ENCODE peak calls at places on chromosomes 13 and 19, in nine cellular contexts. One of them, this sample, is unnamed.

GRCh38 chr19:10927691-10928562 is 512 bp downstream of the YIPF2 start:
- DNase-seq in SW480: no peak
- DNase-seq in HT1080: no peak
- DNase-seq in T-cell: no peak
- DNase-seq in GM04504: no peak
- DNase-seq in endodermal cell: no peak
- DNase-seq in NCI-H460: no peak
- DNase-seq in activated CD8-positive, alpha-beta T cell treated with anti-CD3 and anti-CD28 coated beads, Interleukin-2, amount 10 ng/mL, durations not matched to agents 7 days and 5 days: peak
- DNase-seq in left cardiac atrium: no peak
- DNase-seq in this sample: no peak

GRCh38 chr19:20256606-20257005 is 89.6 kb downstream of the ZNF486 start:
- DNase-seq in SW480: no peak
- DNase-seq in HT1080: no peak
- DNase-seq in T-cell: no peak
- DNase-seq in GM04504: no peak
- DNase-seq in endodermal cell: no peak
- DNase-seq in NCI-H460: no peak
- DNase-seq in activated CD8-positive, alpha-beta T cell treated with anti-CD3 and anti-CD28 coated beads, Interleukin-2, amount 10 ng/mL, durations not matched to agents 7 days and 5 days: no peak
- DNase-seq in left cardiac atrium: no peak
- DNase-seq in this sample: no peak

GRCh38 chr19:40355975-40356680 is 7.6 kb downstream of the PLD3 start:
- DNase-seq in SW480: no peak
- DNase-seq in HT1080: no peak
- DNase-seq in T-cell: no peak
- DNase-seq in GM04504: no peak
- DNase-seq in endodermal cell: no peak
- DNase-seq in NCI-H460: no peak
- DNase-seq in activated CD8-positive, alpha-beta T cell treated with anti-CD3 and anti-CD28 coated beads, Interleukin-2, amount 10 ng/mL, durations not matched to agents 7 days and 5 days: no peak
- DNase-seq in left cardiac atrium: no peak
- DNase-seq in this sample: no peak

GRCh38 chr13:110946171-110946570 is 31.3 kb upstream of the ANKRD10 start:
- DNase-seq in SW480: no peak
- DNase-seq in HT1080: no peak
- DNase-seq in T-cell: no peak
- DNase-seq in GM04504: no peak
- DNase-seq in endodermal cell: no peak
- DNase-seq in NCI-H460: no peak
- DNase-seq in activated CD8-positive, alpha-beta T cell treated with anti-CD3 and anti-CD28 coated beads, Interleukin-2, amount 10 ng/mL, durations not matched to agents 7 days and 5 days: no peak
- DNase-seq in left cardiac atrium: no peak
- DNase-seq in this sample: no peak

GRCh38 chr13:98327326-98328314 is 150.6 kb upstream of the RNF113B start:
- DNase-seq in SW480: no peak
- DNase-seq in HT1080: no peak
- DNase-seq in T-cell: no peak
- DNase-seq in GM04504: peak
- DNase-seq in endodermal cell: peak
- DNase-seq in NCI-H460: no peak
- DNase-seq in activated CD8-positive, alpha-beta T cell treated with anti-CD3 and anti-CD28 coated beads, Interleukin-2, amount 10 ng/mL, durations not matched to agents 7 days and 5 days: no peak
- DNase-seq in left cardiac atrium: no peak
- DNase-seq in this sample: no peak

GRCh38 chr13:105167385-105167784 is 1368.1 kb downstream of the EFNB2 start:
- DNase-seq in SW480: no peak
- DNase-seq in HT1080: no peak
- DNase-seq in T-cell: no peak
- DNase-seq in GM04504: no peak
- DNase-seq in endodermal cell: no peak
- DNase-seq in NCI-H460: no peak
- DNase-seq in activated CD8-positive, alpha-beta T cell treated with anti-CD3 and anti-CD28 coated beads, Interleukin-2, amount 10 ng/mL, durations not matched to agents 7 days and 5 days: no peak
- DNase-seq in left cardiac atrium: no peak
- DNase-seq in this sample: no peak

GRCh38 chr19:57075801-57076492 is 43.8 kb upstream of the USP29 start:
- DNase-seq in SW480: no peak
- DNase-seq in HT1080: no peak
- DNase-seq in T-cell: no peak
- DNase-seq in GM04504: no peak
- DNase-seq in endodermal cell: no peak
- DNase-seq in NCI-H460: no peak
- DNase-seq in activated CD8-positive, alpha-beta T cell treated with anti-CD3 and anti-CD28 coated beads, Interleukin-2, amount 10 ng/mL, durations not matched to agents 7 days and 5 days: no peak
- DNase-seq in left cardiac atrium: no peak
- DNase-seq in this sample: no peak

GRCh38 chr19:50007170-50007569 is 18.0 kb downstream of the VRK3 start:
- DNase-seq in SW480: no peak
- DNase-seq in HT1080: no peak
- DNase-seq in T-cell: no peak
- DNase-seq in GM04504: no peak
- DNase-seq in endodermal cell: no peak
- DNase-seq in NCI-H460: no peak
- DNase-seq in activated CD8-positive, alpha-beta T cell treated with anti-CD3 and anti-CD28 coated beads, Interleukin-2, amount 10 ng/mL, durations not matched to agents 7 days and 5 days: no peak
- DNase-seq in left cardiac atrium: no peak
- DNase-seq in this sample: no peak

GRCh38 chr13:28117689-28118377 is 17.5 kb upstream of the FLT3 start:
- DNase-seq in SW480: no peak
- DNase-seq in HT1080: no peak
- DNase-seq in T-cell: no peak
- DNase-seq in GM04504: no peak
- DNase-seq in endodermal cell: peak
- DNase-seq in NCI-H460: no peak
- DNase-seq in activated CD8-positive, alpha-beta T cell treated with anti-CD3 and anti-CD28 coated beads, Interleukin-2, amount 10 ng/mL, durations not matched to agents 7 days and 5 days: no peak
- DNase-seq in left cardiac atrium: peak
- DNase-seq in this sample: no peak

GRCh38 chr13:69882451-69882850 is 225.2 kb upstream of the ATXN8OS start:
- DNase-seq in SW480: no peak
- DNase-seq in HT1080: no peak
- DNase-seq in T-cell: no peak
- DNase-seq in GM04504: no peak
- DNase-seq in endodermal cell: no peak
- DNase-seq in NCI-H460: no peak
- DNase-seq in activated CD8-positive, alpha-beta T cell treated with anti-CD3 and anti-CD28 coated beads, Interleukin-2, amount 10 ng/mL, durations not matched to agents 7 days and 5 days: no peak
- DNase-seq in left cardiac atrium: no peak
- DNase-seq in this sample: no peak

GRCh38 chr13:28401303-28402056 is 93.4 kb downstream of the FLT1 start:
- DNase-seq in SW480: no peak
- DNase-seq in HT1080: peak
- DNase-seq in T-cell: no peak
- DNase-seq in GM04504: peak
- DNase-seq in endodermal cell: no peak
- DNase-seq in NCI-H460: no peak
- DNase-seq in activated CD8-positive, alpha-beta T cell treated with anti-CD3 and anti-CD28 coated beads, Interleukin-2, amount 10 ng/mL, durations not matched to agents 7 days and 5 days: no peak
- DNase-seq in left cardiac atrium: no peak
- DNase-seq in this sample: no peak

GRCh38 chr19:39212377-39212742 is 8.3 kb upstream of the SYCN start:
- DNase-seq in SW480: no peak
- DNase-seq in HT1080: peak
- DNase-seq in T-cell: peak
- DNase-seq in GM04504: no peak
- DNase-seq in endodermal cell: peak
- DNase-seq in NCI-H460: peak
- DNase-seq in activated CD8-positive, alpha-beta T cell treated with anti-CD3 and anti-CD28 coated beads, Interleukin-2, amount 10 ng/mL, durations not matched to agents 7 days and 5 days: peak
- DNase-seq in left cardiac atrium: no peak
- DNase-seq in this sample: peak

GRCh38 chr13:31038834-31039552 is 106.5 kb downstream of the TEX26 start:
- DNase-seq in SW480: peak
- DNase-seq in HT1080: peak
- DNase-seq in T-cell: no peak
- DNase-seq in GM04504: no peak
- DNase-seq in endodermal cell: no peak
- DNase-seq in NCI-H460: no peak
- DNase-seq in activated CD8-positive, alpha-beta T cell treated with anti-CD3 and anti-CD28 coated beads, Interleukin-2, amount 10 ng/mL, durations not matched to agents 7 days and 5 days: peak
- DNase-seq in left cardiac atrium: no peak
- DNase-seq in this sample: no peak

GRCh38 chr13:50124536-50125305 is 109.5 kb downstream of the KCNRG start:
- DNase-seq in SW480: peak
- DNase-seq in HT1080: peak
- DNase-seq in T-cell: no peak
- DNase-seq in GM04504: peak
- DNase-seq in endodermal cell: peak
- DNase-seq in NCI-H460: peak
- DNase-seq in activated CD8-positive, alpha-beta T cell treated with anti-CD3 and anti-CD28 coated beads, Interleukin-2, amount 10 ng/mL, durations not matched to agents 7 days and 5 days: peak
- DNase-seq in left cardiac atrium: peak
- DNase-seq in this sample: peak

GRCh38 chr13:95226932-95227718 is 74.1 kb downstream of the ABCC4 start:
- DNase-seq in SW480: no peak
- DNase-seq in HT1080: no peak
- DNase-seq in T-cell: no peak
- DNase-seq in GM04504: no peak
- DNase-seq in endodermal cell: no peak
- DNase-seq in NCI-H460: no peak
- DNase-seq in activated CD8-positive, alpha-beta T cell treated with anti-CD3 and anti-CD28 coated beads, Interleukin-2, amount 10 ng/mL, durations not matched to agents 7 days and 5 days: no peak
- DNase-seq in left cardiac atrium: no peak
- DNase-seq in this sample: no peak

GRCh38 chr19:55640577-55641375 is at the start of gene ZNF580:
- DNase-seq in SW480: peak
- DNase-seq in HT1080: peak
- DNase-seq in T-cell: peak
- DNase-seq in GM04504: no peak
- DNase-seq in endodermal cell: peak
- DNase-seq in NCI-H460: peak
- DNase-seq in activated CD8-positive, alpha-beta T cell treated with anti-CD3 and anti-CD28 coated beads, Interleukin-2, amount 10 ng/mL, durations not matched to agents 7 days and 5 days: peak
- DNase-seq in left cardiac atrium: peak
- DNase-seq in this sample: peak

GRCh38 chr13:76720827-76721226 is 165.4 kb downstream of the KCTD12 start:
- DNase-seq in SW480: no peak
- DNase-seq in HT1080: no peak
- DNase-seq in T-cell: no peak
- DNase-seq in GM04504: no peak
- DNase-seq in endodermal cell: no peak
- DNase-seq in NCI-H460: no peak
- DNase-seq in activated CD8-positive, alpha-beta T cell treated with anti-CD3 and anti-CD28 coated beads, Interleukin-2, amount 10 ng/mL, durations not matched to agents 7 days and 5 days: no peak
- DNase-seq in left cardiac atrium: no peak
- DNase-seq in this sample: no peak

GRCh38 chr13:112885782-112886268 is 83.2 kb upstream of the MCF2L start:
- DNase-seq in SW480: peak
- DNase-seq in HT1080: peak
- DNase-seq in T-cell: no peak
- DNase-seq in GM04504: peak
- DNase-seq in endodermal cell: peak
- DNase-seq in NCI-H460: no peak
- DNase-seq in activated CD8-positive, alpha-beta T cell treated with anti-CD3 and anti-CD28 coated beads, Interleukin-2, amount 10 ng/mL, durations not matched to agents 7 days and 5 days: no peak
- DNase-seq in left cardiac atrium: peak
- DNase-seq in this sample: peak

GRCh38 chr19:6811906-6812305 is 39.4 kb downstream of the VAV1 start:
- DNase-seq in SW480: peak
- DNase-seq in HT1080: peak
- DNase-seq in T-cell: no peak
- DNase-seq in GM04504: peak
- DNase-seq in endodermal cell: peak
- DNase-seq in NCI-H460: peak
- DNase-seq in activated CD8-positive, alpha-beta T cell treated with anti-CD3 and anti-CD28 coated beads, Interleukin-2, amount 10 ng/mL, durations not matched to agents 7 days and 5 days: no peak
- DNase-seq in left cardiac atrium: no peak
- DNase-seq in this sample: no peak

GRCh38 chr13:19888799-19889198 is 25.4 kb upstream of the ZMYM5 start:
- DNase-seq in SW480: peak
- DNase-seq in HT1080: peak
- DNase-seq in T-cell: no peak
- DNase-seq in GM04504: no peak
- DNase-seq in endodermal cell: no peak
- DNase-seq in NCI-H460: no peak
- DNase-seq in activated CD8-positive, alpha-beta T cell treated with anti-CD3 and anti-CD28 coated beads, Interleukin-2, amount 10 ng/mL, durations not matched to agents 7 days and 5 days: no peak
- DNase-seq in left cardiac atrium: no peak
- DNase-seq in this sample: no peak

GRCh38 chr13:105272660-105273631 is 1262.5 kb downstream of the EFNB2 start:
- DNase-seq in SW480: no peak
- DNase-seq in HT1080: no peak
- DNase-seq in T-cell: no peak
- DNase-seq in GM04504: no peak
- DNase-seq in endodermal cell: no peak
- DNase-seq in NCI-H460: no peak
- DNase-seq in activated CD8-positive, alpha-beta T cell treated with anti-CD3 and anti-CD28 coated beads, Interleukin-2, amount 10 ng/mL, durations not matched to agents 7 days and 5 days: no peak
- DNase-seq in left cardiac atrium: no peak
- DNase-seq in this sample: no peak

GRCh38 chr19:10295305-10295846 is 5.6 kb downstream of the ICAM5 start:
- DNase-seq in SW480: no peak
- DNase-seq in HT1080: no peak
- DNase-seq in T-cell: peak
- DNase-seq in GM04504: no peak
- DNase-seq in endodermal cell: peak
- DNase-seq in NCI-H460: no peak
- DNase-seq in activated CD8-positive, alpha-beta T cell treated with anti-CD3 and anti-CD28 coated beads, Interleukin-2, amount 10 ng/mL, durations not matched to agents 7 days and 5 days: peak
- DNase-seq in left cardiac atrium: no peak
- DNase-seq in this sample: peak

GRCh38 chr19:49916839-49917733 is 11.9 kb upstream of the ATF5 start:
- DNase-seq in SW480: no peak
- DNase-seq in HT1080: no peak
- DNase-seq in T-cell: no peak
- DNase-seq in GM04504: no peak
- DNase-seq in endodermal cell: peak
- DNase-seq in NCI-H460: no peak
- DNase-seq in activated CD8-positive, alpha-beta T cell treated with anti-CD3 and anti-CD28 coated beads, Interleukin-2, amount 10 ng/mL, durations not matched to agents 7 days and 5 days: no peak
- DNase-seq in left cardiac atrium: no peak
- DNase-seq in this sample: no peak

GRCh38 chr13:29849731-29850212 is 645 bp downstream of the UBL3 start:
- DNase-seq in SW480: peak
- DNase-seq in HT1080: peak
- DNase-seq in T-cell: peak
- DNase-seq in GM04504: no peak
- DNase-seq in endodermal cell: peak
- DNase-seq in NCI-H460: peak
- DNase-seq in activated CD8-positive, alpha-beta T cell treated with anti-CD3 and anti-CD28 coated beads, Interleukin-2, amount 10 ng/mL, durations not matched to agents 7 days and 5 days: peak
- DNase-seq in left cardiac atrium: peak
- DNase-seq in this sample: peak

GRCh38 chr13:42924290-42924803 is 67.7 kb downstream of the EPSTI1 start:
- DNase-seq in SW480: no peak
- DNase-seq in HT1080: no peak
- DNase-seq in T-cell: no peak
- DNase-seq in GM04504: no peak
- DNase-seq in endodermal cell: no peak
- DNase-seq in NCI-H460: no peak
- DNase-seq in activated CD8-positive, alpha-beta T cell treated with anti-CD3 and anti-CD28 coated beads, Interleukin-2, amount 10 ng/mL, durations not matched to agents 7 days and 5 days: no peak
- DNase-seq in left cardiac atrium: no peak
- DNase-seq in this sample: no peak

GRCh38 chr19:19026299-19026971 is 6.9 kb downstream of the SUGP2 start:
- DNase-seq in SW480: no peak
- DNase-seq in HT1080: no peak
- DNase-seq in T-cell: no peak
- DNase-seq in GM04504: no peak
- DNase-seq in endodermal cell: peak
- DNase-seq in NCI-H460: no peak
- DNase-seq in activated CD8-positive, alpha-beta T cell treated with anti-CD3 and anti-CD28 coated beads, Interleukin-2, amount 10 ng/mL, durations not matched to agents 7 days and 5 days: no peak
- DNase-seq in left cardiac atrium: no peak
- DNase-seq in this sample: no peak

GRCh38 chr13:110445183-110445582 is 116.3 kb downstream of the RAB20 start:
- DNase-seq in SW480: no peak
- DNase-seq in HT1080: peak
- DNase-seq in T-cell: no peak
- DNase-seq in GM04504: no peak
- DNase-seq in endodermal cell: no peak
- DNase-seq in NCI-H460: no peak
- DNase-seq in activated CD8-positive, alpha-beta T cell treated with anti-CD3 and anti-CD28 coated beads, Interleukin-2, amount 10 ng/mL, durations not matched to agents 7 days and 5 days: no peak
- DNase-seq in left cardiac atrium: no peak
- DNase-seq in this sample: no peak

GRCh38 chr19:46713781-46714522 is 3.0 kb downstream of the PRKD2 start:
- DNase-seq in SW480: peak
- DNase-seq in HT1080: peak
- DNase-seq in T-cell: peak
- DNase-seq in GM04504: peak
- DNase-seq in endodermal cell: peak
- DNase-seq in NCI-H460: peak
- DNase-seq in activated CD8-positive, alpha-beta T cell treated with anti-CD3 and anti-CD28 coated beads, Interleukin-2, amount 10 ng/mL, durations not matched to agents 7 days and 5 days: peak
- DNase-seq in left cardiac atrium: peak
- DNase-seq in this sample: peak

GRCh38 chr13:99985243-99985874 is 3.8 kb downstream of the ZIC2 start:
- DNase-seq in SW480: peak
- DNase-seq in HT1080: no peak
- DNase-seq in T-cell: no peak
- DNase-seq in GM04504: no peak
- DNase-seq in endodermal cell: peak
- DNase-seq in NCI-H460: no peak
- DNase-seq in activated CD8-positive, alpha-beta T cell treated with anti-CD3 and anti-CD28 coated beads, Interleukin-2, amount 10 ng/mL, durations not matched to agents 7 days and 5 days: no peak
- DNase-seq in left cardiac atrium: no peak
- DNase-seq in this sample: no peak

GRCh38 chr13:109945206-109945960 is 159.0 kb upstream of the IRS2 start:
- DNase-seq in SW480: peak
- DNase-seq in HT1080: peak
- DNase-seq in T-cell: no peak
- DNase-seq in GM04504: peak
- DNase-seq in endodermal cell: no peak
- DNase-seq in NCI-H460: no peak
- DNase-seq in activated CD8-positive, alpha-beta T cell treated with anti-CD3 and anti-CD28 coated beads, Interleukin-2, amount 10 ng/mL, durations not matched to agents 7 days and 5 days: no peak
- DNase-seq in left cardiac atrium: no peak
- DNase-seq in this sample: no peak

GRCh38 chr13:114081761-114082681 is 50.4 kb downstream of the RASA3 start:
- DNase-seq in SW480: no peak
- DNase-seq in HT1080: no peak
- DNase-seq in T-cell: peak
- DNase-seq in GM04504: no peak
- DNase-seq in endodermal cell: peak
- DNase-seq in NCI-H460: no peak
- DNase-seq in activated CD8-positive, alpha-beta T cell treated with anti-CD3 and anti-CD28 coated beads, Interleukin-2, amount 10 ng/mL, durations not matched to agents 7 days and 5 days: no peak
- DNase-seq in left cardiac atrium: peak
- DNase-seq in this sample: no peak